ENCODE peak calls at places on chromosomes 11 and 22, in seven cellular contexts. One of them, this sample, is unnamed.
A peak's percentile ranks its signal among the peaks of the same experiment; 100 is the strongest.

GRCh38 chr11:77172666-77172982 is 44.6 kb downstream of the MYO7A start:
- DNase-seq in NCI-H524: no peak
- DNase-seq in AG10803: no peak
- DNase-seq in activated T-helper 1 cell treated with anti-CD3 and anti-CD28 coated beads, Interleukin-12 subunit alpha, Interleukin-12 subunit beta, Interleukin-2, Interleukin-4 antibody, amounts not matched to agents 30 ng/mL and 10 ng/mL and 1 ng/mL, durations not matched to agents 14 hours and 24 hours and 36 hours: no peak
- DNase-seq in heart left ventricle: peak; percentile 61
- DNase-seq in COLO829: peak; percentile 50
- DNase-seq in MV-4-11: no peak
- DNase-seq in this sample: no peak

GRCh38 chr11:44853674-44854073 is 97.0 kb downstream of the TP53I11 start:
- DNase-seq in activated T-helper 1 cell treated with anti-CD3 and anti-CD28 coated beads, Interleukin-12 subunit alpha, Interleukin-12 subunit beta, Interleukin-2, Interleukin-4 antibody, amounts not matched to agents 30 ng/mL and 10 ng/mL and 1 ng/mL, durations not matched to agents 14 hours and 24 hours and 36 hours: no peak
- DNase-seq in AG10803: no peak
- DNase-seq in NCI-H524: no peak
- DNase-seq in heart left ventricle: no peak
- DNase-seq in MV-4-11: no peak
- DNase-seq in COLO829: no peak
- DNase-seq in this sample: no peak

GRCh38 chr11:92259861-92260260 is 35.2 kb downstream of the FAT3 start:
- DNase-seq in MV-4-11: no peak
- DNase-seq in heart left ventricle: no peak
- DNase-seq in AG10803: no peak
- DNase-seq in COLO829: no peak
- DNase-seq in NCI-H524: peak; percentile 84
- DNase-seq in activated T-helper 1 cell treated with anti-CD3 and anti-CD28 coated beads, Interleukin-12 subunit alpha, Interleukin-12 subunit beta, Interleukin-2, Interleukin-4 antibody, amounts not matched to agents 30 ng/mL and 10 ng/mL and 1 ng/mL, durations not matched to agents 14 hours and 24 hours and 36 hours: no peak
- DNase-seq in this sample: no peak

GRCh38 chr22:30205281-30206115 is 41.1 kb downstream of the LIF start:
- DNase-seq in heart left ventricle: no peak
- DNase-seq in COLO829: no peak
- DNase-seq in NCI-H524: no peak
- DNase-seq in activated T-helper 1 cell treated with anti-CD3 and anti-CD28 coated beads, Interleukin-12 subunit alpha, Interleukin-12 subunit beta, Interleukin-2, Interleukin-4 antibody, amounts not matched to agents 30 ng/mL and 10 ng/mL and 1 ng/mL, durations not matched to agents 14 hours and 24 hours and 36 hours: no peak
- DNase-seq in AG10803: peak; percentile 98
- DNase-seq in MV-4-11: peak; percentile 85
- DNase-seq in this sample: no peak

GRCh38 chr22:39132281-39132680 is 20.2 kb downstream of the CBX7 start:
- DNase-seq in COLO829: no peak
- DNase-seq in heart left ventricle: peak; percentile 40
- DNase-seq in MV-4-11: no peak
- DNase-seq in activated T-helper 1 cell treated with anti-CD3 and anti-CD28 coated beads, Interleukin-12 subunit alpha, Interleukin-12 subunit beta, Interleukin-2, Interleukin-4 antibody, amounts not matched to agents 30 ng/mL and 10 ng/mL and 1 ng/mL, durations not matched to agents 14 hours and 24 hours and 36 hours: no peak
- DNase-seq in NCI-H524: no peak
- DNase-seq in AG10803: no peak
- DNase-seq in this sample: no peak

GRCh38 chr11:46315033-46315738 is 32.1 kb upstream of the DGKZ start:
- DNase-seq in heart left ventricle: no peak
- DNase-seq in COLO829: peak; percentile 88
- DNase-seq in activated T-helper 1 cell treated with anti-CD3 and anti-CD28 coated beads, Interleukin-12 subunit alpha, Interleukin-12 subunit beta, Interleukin-2, Interleukin-4 antibody, amounts not matched to agents 30 ng/mL and 10 ng/mL and 1 ng/mL, durations not matched to agents 14 hours and 24 hours and 36 hours: peak; percentile 54
- DNase-seq in MV-4-11: peak; percentile 60
- DNase-seq in NCI-H524: peak; percentile 34
- DNase-seq in AG10803: peak; percentile 75
- DNase-seq in this sample: peak; percentile 65

GRCh38 chr22:26453812-26454500 is 24.9 kb downstream of the ASPHD2 start:
- DNase-seq in activated T-helper 1 cell treated with anti-CD3 and anti-CD28 coated beads, Interleukin-12 subunit alpha, Interleukin-12 subunit beta, Interleukin-2, Interleukin-4 antibody, amounts not matched to agents 30 ng/mL and 10 ng/mL and 1 ng/mL, durations not matched to agents 14 hours and 24 hours and 36 hours: no peak
- DNase-seq in AG10803: no peak
- DNase-seq in COLO829: no peak
- DNase-seq in MV-4-11: no peak
- DNase-seq in heart left ventricle: no peak
- DNase-seq in NCI-H524: peak; percentile 30
- DNase-seq in this sample: no peak

GRCh38 chr11:1195690-1196515 is 27.0 kb upstream of the MUC5B start:
- DNase-seq in heart left ventricle: peak; percentile 58
- DNase-seq in activated T-helper 1 cell treated with anti-CD3 and anti-CD28 coated beads, Interleukin-12 subunit alpha, Interleukin-12 subunit beta, Interleukin-2, Interleukin-4 antibody, amounts not matched to agents 30 ng/mL and 10 ng/mL and 1 ng/mL, durations not matched to agents 14 hours and 24 hours and 36 hours: no peak
- DNase-seq in COLO829: no peak
- DNase-seq in MV-4-11: no peak
- DNase-seq in NCI-H524: no peak
- DNase-seq in AG10803: no peak
- DNase-seq in this sample: no peak

GRCh38 chr22:20396639-20397038 is 2.7 kb downstream of the ZNF74 start:
- DNase-seq in heart left ventricle: no peak
- DNase-seq in NCI-H524: no peak
- DNase-seq in MV-4-11: no peak
- DNase-seq in activated T-helper 1 cell treated with anti-CD3 and anti-CD28 coated beads, Interleukin-12 subunit alpha, Interleukin-12 subunit beta, Interleukin-2, Interleukin-4 antibody, amounts not matched to agents 30 ng/mL and 10 ng/mL and 1 ng/mL, durations not matched to agents 14 hours and 24 hours and 36 hours: no peak
- DNase-seq in AG10803: peak; percentile 67
- DNase-seq in COLO829: no peak
- DNase-seq in this sample: no peak

GRCh38 chr22:32475428-32476010 is 908 bp downstream of the FBXO7 start:
- DNase-seq in AG10803: peak; percentile 50
- DNase-seq in activated T-helper 1 cell treated with anti-CD3 and anti-CD28 coated beads, Interleukin-12 subunit alpha, Interleukin-12 subunit beta, Interleukin-2, Interleukin-4 antibody, amounts not matched to agents 30 ng/mL and 10 ng/mL and 1 ng/mL, durations not matched to agents 14 hours and 24 hours and 36 hours: peak; percentile 17
- DNase-seq in NCI-H524: no peak
- DNase-seq in COLO829: peak; percentile 48
- DNase-seq in MV-4-11: no peak
- DNase-seq in heart left ventricle: no peak
- DNase-seq in this sample: no peak

GRCh38 chr11:117986981-117987495 is 844 bp downstream of the IL10RA start:
- DNase-seq in activated T-helper 1 cell treated with anti-CD3 and anti-CD28 coated beads, Interleukin-12 subunit alpha, Interleukin-12 subunit beta, Interleukin-2, Interleukin-4 antibody, amounts not matched to agents 30 ng/mL and 10 ng/mL and 1 ng/mL, durations not matched to agents 14 hours and 24 hours and 36 hours: peak; percentile 72
- DNase-seq in NCI-H524: no peak
- DNase-seq in AG10803: peak; percentile 6
- DNase-seq in heart left ventricle: no peak
- DNase-seq in MV-4-11: peak; percentile 82
- DNase-seq in COLO829: no peak
- DNase-seq in this sample: peak; percentile 74

GRCh38 chr11:63564785-63565350 is 1.7 kb upstream of the PLAAT2 start:
- DNase-seq in heart left ventricle: no peak
- DNase-seq in activated T-helper 1 cell treated with anti-CD3 and anti-CD28 coated beads, Interleukin-12 subunit alpha, Interleukin-12 subunit beta, Interleukin-2, Interleukin-4 antibody, amounts not matched to agents 30 ng/mL and 10 ng/mL and 1 ng/mL, durations not matched to agents 14 hours and 24 hours and 36 hours: no peak
- DNase-seq in AG10803: no peak
- DNase-seq in MV-4-11: peak; percentile 6
- DNase-seq in NCI-H524: no peak
- DNase-seq in COLO829: no peak
- DNase-seq in this sample: no peak

GRCh38 chr11:75872887-75873416 is 57.9 kb downstream of the UVRAG start:
- DNase-seq in activated T-helper 1 cell treated with anti-CD3 and anti-CD28 coated beads, Interleukin-12 subunit alpha, Interleukin-12 subunit beta, Interleukin-2, Interleukin-4 antibody, amounts not matched to agents 30 ng/mL and 10 ng/mL and 1 ng/mL, durations not matched to agents 14 hours and 24 hours and 36 hours: no peak
- DNase-seq in NCI-H524: no peak
- DNase-seq in COLO829: peak; percentile 39
- DNase-seq in AG10803: no peak
- DNase-seq in heart left ventricle: no peak
- DNase-seq in MV-4-11: no peak
- DNase-seq in this sample: no peak

GRCh38 chr11:70092959-70093358 is 14.8 kb downstream of the ANO1 start:
- DNase-seq in AG10803: no peak
- DNase-seq in NCI-H524: no peak
- DNase-seq in activated T-helper 1 cell treated with anti-CD3 and anti-CD28 coated beads, Interleukin-12 subunit alpha, Interleukin-12 subunit beta, Interleukin-2, Interleukin-4 antibody, amounts not matched to agents 30 ng/mL and 10 ng/mL and 1 ng/mL, durations not matched to agents 14 hours and 24 hours and 36 hours: no peak
- DNase-seq in MV-4-11: no peak
- DNase-seq in heart left ventricle: no peak
- DNase-seq in COLO829: no peak
- DNase-seq in this sample: no peak

GRCh38 chr11:120335596-120335927 is 651 bp upstream of the ARHGEF12 start:
- DNase-seq in MV-4-11: no peak
- DNase-seq in COLO829: no peak
- DNase-seq in NCI-H524: no peak
- DNase-seq in heart left ventricle: no peak
- DNase-seq in AG10803: no peak
- DNase-seq in activated T-helper 1 cell treated with anti-CD3 and anti-CD28 coated beads, Interleukin-12 subunit alpha, Interleukin-12 subunit beta, Interleukin-2, Interleukin-4 antibody, amounts not matched to agents 30 ng/mL and 10 ng/mL and 1 ng/mL, durations not matched to agents 14 hours and 24 hours and 36 hours: no peak
- DNase-seq in this sample: no peak

GRCh38 chr22:29782061-29782845 is 15.1 kb downstream of the UQCR10 start:
- DNase-seq in activated T-helper 1 cell treated with anti-CD3 and anti-CD28 coated beads, Interleukin-12 subunit alpha, Interleukin-12 subunit beta, Interleukin-2, Interleukin-4 antibody, amounts not matched to agents 30 ng/mL and 10 ng/mL and 1 ng/mL, durations not matched to agents 14 hours and 24 hours and 36 hours: no peak
- DNase-seq in heart left ventricle: peak; percentile 72
- DNase-seq in NCI-H524: no peak
- DNase-seq in AG10803: peak; percentile 73
- DNase-seq in MV-4-11: no peak
- DNase-seq in COLO829: no peak
- DNase-seq in this sample: no peak

GRCh38 chr22:20590477-20591294 is 83.3 kb downstream of the MED15 start:
- DNase-seq in heart left ventricle: no peak
- DNase-seq in MV-4-11: no peak
- DNase-seq in AG10803: no peak
- DNase-seq in NCI-H524: no peak
- DNase-seq in activated T-helper 1 cell treated with anti-CD3 and anti-CD28 coated beads, Interleukin-12 subunit alpha, Interleukin-12 subunit beta, Interleukin-2, Interleukin-4 antibody, amounts not matched to agents 30 ng/mL and 10 ng/mL and 1 ng/mL, durations not matched to agents 14 hours and 24 hours and 36 hours: no peak
- DNase-seq in COLO829: no peak
- DNase-seq in this sample: no peak

GRCh38 chr22:49964493-49965290 is 4.1 kb downstream of the PIM3 start:
- DNase-seq in MV-4-11: no peak
- DNase-seq in AG10803: no peak
- DNase-seq in NCI-H524: no peak
- DNase-seq in COLO829: no peak
- DNase-seq in activated T-helper 1 cell treated with anti-CD3 and anti-CD28 coated beads, Interleukin-12 subunit alpha, Interleukin-12 subunit beta, Interleukin-2, Interleukin-4 antibody, amounts not matched to agents 30 ng/mL and 10 ng/mL and 1 ng/mL, durations not matched to agents 14 hours and 24 hours and 36 hours: no peak
- DNase-seq in heart left ventricle: peak; percentile 54
- DNase-seq in this sample: peak; percentile 51

GRCh38 chr11:67504023-67504949 is 877 bp downstream of the PITPNM1 start:
- DNase-seq in NCI-H524: no peak
- DNase-seq in heart left ventricle: peak; percentile 68
- DNase-seq in AG10803: no peak
- DNase-seq in COLO829: no peak
- DNase-seq in activated T-helper 1 cell treated with anti-CD3 and anti-CD28 coated beads, Interleukin-12 subunit alpha, Interleukin-12 subunit beta, Interleukin-2, Interleukin-4 antibody, amounts not matched to agents 30 ng/mL and 10 ng/mL and 1 ng/mL, durations not matched to agents 14 hours and 24 hours and 36 hours: peak; percentile 34
- DNase-seq in MV-4-11: no peak
- DNase-seq in this sample: peak; percentile 62

GRCh38 chr11:57305523-57305922 is 19.2 kb downstream of the TNKS1BP1 start:
- DNase-seq in AG10803: no peak
- DNase-seq in COLO829: no peak
- DNase-seq in activated T-helper 1 cell treated with anti-CD3 and anti-CD28 coated beads, Interleukin-12 subunit alpha, Interleukin-12 subunit beta, Interleukin-2, Interleukin-4 antibody, amounts not matched to agents 30 ng/mL and 10 ng/mL and 1 ng/mL, durations not matched to agents 14 hours and 24 hours and 36 hours: no peak
- DNase-seq in MV-4-11: no peak
- DNase-seq in heart left ventricle: no peak
- DNase-seq in NCI-H524: no peak
- DNase-seq in this sample: no peak

GRCh38 chr11:130181295-130182272 is 22.0 kb downstream of the ST14 start:
- DNase-seq in AG10803: peak; percentile 87
- DNase-seq in COLO829: no peak
- DNase-seq in NCI-H524: no peak
- DNase-seq in MV-4-11: peak; percentile 60
- DNase-seq in heart left ventricle: no peak
- DNase-seq in activated T-helper 1 cell treated with anti-CD3 and anti-CD28 coated beads, Interleukin-12 subunit alpha, Interleukin-12 subunit beta, Interleukin-2, Interleukin-4 antibody, amounts not matched to agents 30 ng/mL and 10 ng/mL and 1 ng/mL, durations not matched to agents 14 hours and 24 hours and 36 hours: no peak
- DNase-seq in this sample: no peak

GRCh38 chr11:119906376-119906775 is 177.4 kb upstream of the NECTIN1 start:
- DNase-seq in AG10803: no peak
- DNase-seq in NCI-H524: peak; percentile 66
- DNase-seq in activated T-helper 1 cell treated with anti-CD3 and anti-CD28 coated beads, Interleukin-12 subunit alpha, Interleukin-12 subunit beta, Interleukin-2, Interleukin-4 antibody, amounts not matched to agents 30 ng/mL and 10 ng/mL and 1 ng/mL, durations not matched to agents 14 hours and 24 hours and 36 hours: no peak
- DNase-seq in MV-4-11: no peak
- DNase-seq in COLO829: no peak
- DNase-seq in heart left ventricle: no peak
- DNase-seq in this sample: no peak

GRCh38 chr22:33851985-33852384 is 68.3 kb downstream of the LARGE1 start:
- DNase-seq in COLO829: no peak
- DNase-seq in MV-4-11: no peak
- DNase-seq in activated T-helper 1 cell treated with anti-CD3 and anti-CD28 coated beads, Interleukin-12 subunit alpha, Interleukin-12 subunit beta, Interleukin-2, Interleukin-4 antibody, amounts not matched to agents 30 ng/mL and 10 ng/mL and 1 ng/mL, durations not matched to agents 14 hours and 24 hours and 36 hours: no peak
- DNase-seq in AG10803: no peak
- DNase-seq in NCI-H524: no peak
- DNase-seq in heart left ventricle: no peak
- DNase-seq in this sample: no peak

GRCh38 chr22:36391648-36392047 is 3.9 kb upstream of the MYH9 start:
- DNase-seq in COLO829: no peak
- DNase-seq in activated T-helper 1 cell treated with anti-CD3 and anti-CD28 coated beads, Interleukin-12 subunit alpha, Interleukin-12 subunit beta, Interleukin-2, Interleukin-4 antibody, amounts not matched to agents 30 ng/mL and 10 ng/mL and 1 ng/mL, durations not matched to agents 14 hours and 24 hours and 36 hours: no peak
- DNase-seq in AG10803: no peak
- DNase-seq in heart left ventricle: peak; percentile 11
- DNase-seq in MV-4-11: no peak
- DNase-seq in NCI-H524: no peak
- DNase-seq in this sample: no peak

GRCh38 chr11:8533332-8533731 is 60.7 kb downstream of the STK33 start:
- DNase-seq in COLO829: no peak
- DNase-seq in activated T-helper 1 cell treated with anti-CD3 and anti-CD28 coated beads, Interleukin-12 subunit alpha, Interleukin-12 subunit beta, Interleukin-2, Interleukin-4 antibody, amounts not matched to agents 30 ng/mL and 10 ng/mL and 1 ng/mL, durations not matched to agents 14 hours and 24 hours and 36 hours: no peak
- DNase-seq in MV-4-11: no peak
- DNase-seq in heart left ventricle: no peak
- DNase-seq in NCI-H524: peak; percentile 30
- DNase-seq in AG10803: no peak
- DNase-seq in this sample: no peak